ENCODE peak calls at places on chromosomes 4 and X, in seven cellular contexts. One of them, this sample, is unnamed.

GRCh38 chr4:37728064-37728463 is 41.9 kb upstream of the RELL1 start:
- DNase-seq in HCT116: no peak
- DNase-seq in aorta: no peak
- DNase-seq in right cardiac atrium: no peak
- DNase-seq in naive thymus-derived CD4-positive, alpha-beta T cell: no peak
- DNase-seq in A549: no peak
- DNase-seq in breast epithelium: peak
- DNase-seq in this sample: no peak

GRCh38 chrX:132809581-132809980 is 148.8 kb downstream of the HS6ST2 start:
- DNase-seq in HCT116: no peak
- DNase-seq in aorta: no peak
- DNase-seq in right cardiac atrium: no peak
- DNase-seq in naive thymus-derived CD4-positive, alpha-beta T cell: no peak
- DNase-seq in A549: no peak
- DNase-seq in breast epithelium: no peak
- DNase-seq in this sample: no peak

GRCh38 chrX:27599928-27600327 is 9.8 kb downstream of the DCAF8L2 start:
- DNase-seq in HCT116: no peak
- DNase-seq in aorta: no peak
- DNase-seq in right cardiac atrium: no peak
- DNase-seq in naive thymus-derived CD4-positive, alpha-beta T cell: no peak
- DNase-seq in A549: peak
- DNase-seq in breast epithelium: no peak
- DNase-seq in this sample: no peak

GRCh38 chrX:12223650-12224049 is 85.4 kb downstream of the FRMPD4 start:
- DNase-seq in HCT116: no peak
- DNase-seq in aorta: no peak
- DNase-seq in right cardiac atrium: no peak
- DNase-seq in naive thymus-derived CD4-positive, alpha-beta T cell: no peak
- DNase-seq in A549: no peak
- DNase-seq in breast epithelium: no peak
- DNase-seq in this sample: no peak

GRCh38 chrX:18548996-18549395 is 122.9 kb downstream of the RS1 start:
- DNase-seq in HCT116: no peak
- DNase-seq in aorta: no peak
- DNase-seq in right cardiac atrium: no peak
- DNase-seq in naive thymus-derived CD4-positive, alpha-beta T cell: no peak
- DNase-seq in A549: no peak
- DNase-seq in breast epithelium: no peak
- DNase-seq in this sample: no peak

GRCh38 chr4:134174271-134174670 is 27.3 kb downstream of the PABPC4L start:
- DNase-seq in HCT116: no peak
- DNase-seq in aorta: no peak
- DNase-seq in right cardiac atrium: no peak
- DNase-seq in naive thymus-derived CD4-positive, alpha-beta T cell: no peak
- DNase-seq in A549: no peak
- DNase-seq in breast epithelium: no peak
- DNase-seq in this sample: no peak

GRCh38 chrX:49176421-49177326 is 5.0 kb downstream of the PLP2 start:
- DNase-seq in HCT116: no peak
- DNase-seq in aorta: no peak
- DNase-seq in right cardiac atrium: peak
- DNase-seq in naive thymus-derived CD4-positive, alpha-beta T cell: no peak
- DNase-seq in A549: no peak
- DNase-seq in breast epithelium: no peak
- DNase-seq in this sample: no peak

GRCh38 chr4:145945431-145946155 is 7.0 kb upstream of the ZNF827 start:
- DNase-seq in HCT116: no peak
- DNase-seq in aorta: no peak
- DNase-seq in right cardiac atrium: no peak
- DNase-seq in naive thymus-derived CD4-positive, alpha-beta T cell: no peak
- DNase-seq in A549: no peak
- DNase-seq in breast epithelium: no peak
- DNase-seq in this sample: no peak

GRCh38 chr4:37827030-37827705 is 682 bp downstream of the PGM2 start:
- DNase-seq in HCT116: no peak
- DNase-seq in aorta: no peak
- DNase-seq in right cardiac atrium: peak
- DNase-seq in naive thymus-derived CD4-positive, alpha-beta T cell: peak
- DNase-seq in A549: peak
- DNase-seq in breast epithelium: no peak
- DNase-seq in this sample: no peak

GRCh38 chr4:151952711-151953254 is 192.0 kb upstream of the GATB start:
- DNase-seq in HCT116: no peak
- DNase-seq in aorta: no peak
- DNase-seq in right cardiac atrium: no peak
- DNase-seq in naive thymus-derived CD4-positive, alpha-beta T cell: no peak
- DNase-seq in A549: no peak
- DNase-seq in breast epithelium: no peak
- DNase-seq in this sample: no peak

GRCh38 chr4:4558881-4559280 is 17.0 kb upstream of the STX18 start:
- DNase-seq in HCT116: no peak
- DNase-seq in aorta: no peak
- DNase-seq in right cardiac atrium: no peak
- DNase-seq in naive thymus-derived CD4-positive, alpha-beta T cell: no peak
- DNase-seq in A549: no peak
- DNase-seq in breast epithelium: no peak
- DNase-seq in this sample: no peak

GRCh38 chr4:4560136-4560535 is 18.3 kb upstream of the STX18 start:
- DNase-seq in HCT116: no peak
- DNase-seq in aorta: no peak
- DNase-seq in right cardiac atrium: no peak
- DNase-seq in naive thymus-derived CD4-positive, alpha-beta T cell: no peak
- DNase-seq in A549: no peak
- DNase-seq in breast epithelium: no peak
- DNase-seq in this sample: no peak

GRCh38 chr4:4559596-4559995 is 17.7 kb upstream of the STX18 start:
- DNase-seq in HCT116: no peak
- DNase-seq in aorta: no peak
- DNase-seq in right cardiac atrium: no peak
- DNase-seq in naive thymus-derived CD4-positive, alpha-beta T cell: no peak
- DNase-seq in A549: no peak
- DNase-seq in breast epithelium: no peak
- DNase-seq in this sample: no peak

GRCh38 chr4:4569036-4569435 is 27.2 kb upstream of the STX18 start:
- DNase-seq in HCT116: no peak
- DNase-seq in aorta: no peak
- DNase-seq in right cardiac atrium: no peak
- DNase-seq in naive thymus-derived CD4-positive, alpha-beta T cell: no peak
- DNase-seq in A549: no peak
- DNase-seq in breast epithelium: no peak
- DNase-seq in this sample: no peak

GRCh38 chr4:4564522-4564921 is 22.7 kb upstream of the STX18 start:
- DNase-seq in HCT116: no peak
- DNase-seq in aorta: no peak
- DNase-seq in right cardiac atrium: no peak
- DNase-seq in naive thymus-derived CD4-positive, alpha-beta T cell: no peak
- DNase-seq in A549: no peak
- DNase-seq in breast epithelium: no peak
- DNase-seq in this sample: no peak
- H3K27ac ChIP-seq in HCT116: no peak
- H3K27ac ChIP-seq in aorta: no peak
- H3K27ac ChIP-seq in right cardiac atrium: no peak
- H3K27ac ChIP-seq in naive thymus-derived CD4-positive, alpha-beta T cell: no peak
- H3K27ac ChIP-seq in A549: no peak
- H3K27ac ChIP-seq in breast epithelium: no peak
- H3K27ac ChIP-seq in this sample: no peak

GRCh38 chr4:132346016-132346415 is 803.1 kb upstream of the PCDH10 start:
- DNase-seq in HCT116: no peak
- DNase-seq in aorta: no peak
- DNase-seq in right cardiac atrium: no peak
- DNase-seq in naive thymus-derived CD4-positive, alpha-beta T cell: no peak
- DNase-seq in A549: no peak
- DNase-seq in breast epithelium: no peak
- DNase-seq in this sample: no peak

GRCh38 chr4:132344924-132345828 is 803.9 kb upstream of the PCDH10 start:
- DNase-seq in HCT116: no peak
- DNase-seq in aorta: peak
- DNase-seq in right cardiac atrium: no peak
- DNase-seq in naive thymus-derived CD4-positive, alpha-beta T cell: no peak
- DNase-seq in A549: no peak
- DNase-seq in breast epithelium: no peak
- DNase-seq in this sample: no peak
- H3K27ac ChIP-seq in HCT116: no peak
- H3K27ac ChIP-seq in aorta: no peak
- H3K27ac ChIP-seq in right cardiac atrium: no peak
- H3K27ac ChIP-seq in naive thymus-derived CD4-positive, alpha-beta T cell: no peak
- H3K27ac ChIP-seq in A549: no peak
- H3K27ac ChIP-seq in breast epithelium: no peak
- H3K27ac ChIP-seq in this sample: no peak

DNA sequence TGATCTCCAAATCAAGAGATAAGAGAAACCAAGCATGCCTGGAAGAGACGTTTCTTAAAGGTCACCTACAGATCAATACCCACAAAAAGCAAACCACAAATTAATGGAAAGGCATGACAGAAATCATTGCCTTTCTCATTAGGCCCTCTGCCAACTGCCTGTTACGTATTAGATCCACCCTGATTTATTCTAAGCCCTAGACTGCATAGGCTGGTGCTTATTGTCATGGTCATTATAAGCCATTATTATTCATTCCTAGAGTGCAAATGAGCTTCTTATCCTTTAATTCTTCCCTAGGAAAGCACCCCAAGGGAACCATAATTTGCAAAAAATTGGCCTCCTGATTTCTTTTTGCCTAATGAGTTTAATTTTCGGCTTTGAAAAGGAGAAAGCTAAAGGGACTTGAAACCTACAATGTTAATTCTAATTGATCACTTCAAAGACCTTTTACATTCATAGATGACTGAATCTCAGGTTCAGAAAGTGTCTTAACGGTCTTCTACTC is 184.2 kb upstream of the GPRIN3 start:
- DNase-seq in HCT116: no peak
- DNase-seq in aorta: no peak
- DNase-seq in right cardiac atrium: no peak
- DNase-seq in naive thymus-derived CD4-positive, alpha-beta T cell: no peak
- DNase-seq in A549: no peak
- DNase-seq in breast epithelium: no peak
- DNase-seq in this sample: no peak
- H3K27ac ChIP-seq in HCT116: no peak
- H3K27ac ChIP-seq in aorta: no peak
- H3K27ac ChIP-seq in right cardiac atrium: no peak
- H3K27ac ChIP-seq in naive thymus-derived CD4-positive, alpha-beta T cell: no peak
- H3K27ac ChIP-seq in A549: no peak
- H3K27ac ChIP-seq in breast epithelium: no peak
- H3K27ac ChIP-seq in this sample: peak

DNA sequence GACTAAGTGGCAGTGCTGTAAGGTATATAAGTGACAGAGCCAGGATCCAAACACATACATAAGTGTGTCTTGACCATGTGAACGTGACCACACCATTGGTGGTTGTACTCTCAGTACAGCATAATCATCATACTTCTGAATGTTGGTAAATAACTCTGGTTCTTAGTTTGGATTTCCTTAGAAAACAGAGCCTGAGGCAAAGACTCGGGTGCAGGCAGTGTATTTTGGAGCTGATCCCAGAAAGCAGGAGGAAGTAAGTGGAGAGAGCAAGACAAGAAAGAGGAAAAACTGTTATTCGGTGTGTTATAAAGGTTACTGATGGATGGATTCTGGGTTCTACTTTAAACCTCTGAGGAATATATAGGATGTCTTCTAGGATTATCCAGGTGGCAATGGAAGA is 127.9 kb downstream of the SLC39A8 start:
- DNase-seq in HCT116: no peak
- DNase-seq in aorta: no peak
- DNase-seq in right cardiac atrium: no peak
- DNase-seq in naive thymus-derived CD4-positive, alpha-beta T cell: no peak
- DNase-seq in A549: no peak
- DNase-seq in breast epithelium: no peak
- DNase-seq in this sample: no peak
- H3K27ac ChIP-seq in HCT116: no peak
- H3K27ac ChIP-seq in aorta: no peak
- H3K27ac ChIP-seq in right cardiac atrium: no peak
- H3K27ac ChIP-seq in naive thymus-derived CD4-positive, alpha-beta T cell: no peak
- H3K27ac ChIP-seq in A549: peak
- H3K27ac ChIP-seq in breast epithelium: no peak
- H3K27ac ChIP-seq in this sample: no peak

DNA sequence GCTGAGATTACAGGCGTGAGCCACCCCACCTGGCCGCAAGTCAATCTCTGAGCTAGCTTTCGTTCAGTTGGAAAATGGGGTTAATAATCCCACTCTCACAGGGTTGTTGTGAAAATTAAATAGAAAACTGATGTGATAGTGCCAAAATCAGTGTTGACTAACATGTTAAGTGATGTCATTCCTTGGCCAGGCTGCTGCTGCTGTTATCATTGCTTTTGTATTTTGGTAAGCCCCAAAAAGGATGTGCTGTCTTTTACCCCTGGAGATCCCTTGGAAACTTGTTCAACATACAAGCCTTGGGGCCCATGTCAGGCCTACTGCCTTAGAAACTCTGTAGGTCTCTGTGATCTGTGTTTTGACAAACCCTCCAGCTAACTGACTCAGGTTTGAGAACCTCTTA is 106.3 kb downstream of the AFF1 start:
- DNase-seq in HCT116: no peak
- DNase-seq in aorta: no peak
- DNase-seq in right cardiac atrium: no peak
- DNase-seq in naive thymus-derived CD4-positive, alpha-beta T cell: no peak
- DNase-seq in A549: no peak
- DNase-seq in breast epithelium: no peak
- DNase-seq in this sample: no peak
- H3K27ac ChIP-seq in HCT116: no peak
- H3K27ac ChIP-seq in aorta: peak
- H3K27ac ChIP-seq in right cardiac atrium: peak
- H3K27ac ChIP-seq in naive thymus-derived CD4-positive, alpha-beta T cell: no peak
- H3K27ac ChIP-seq in A549: no peak
- H3K27ac ChIP-seq in breast epithelium: peak
- H3K27ac ChIP-seq in this sample: no peak

DNA sequence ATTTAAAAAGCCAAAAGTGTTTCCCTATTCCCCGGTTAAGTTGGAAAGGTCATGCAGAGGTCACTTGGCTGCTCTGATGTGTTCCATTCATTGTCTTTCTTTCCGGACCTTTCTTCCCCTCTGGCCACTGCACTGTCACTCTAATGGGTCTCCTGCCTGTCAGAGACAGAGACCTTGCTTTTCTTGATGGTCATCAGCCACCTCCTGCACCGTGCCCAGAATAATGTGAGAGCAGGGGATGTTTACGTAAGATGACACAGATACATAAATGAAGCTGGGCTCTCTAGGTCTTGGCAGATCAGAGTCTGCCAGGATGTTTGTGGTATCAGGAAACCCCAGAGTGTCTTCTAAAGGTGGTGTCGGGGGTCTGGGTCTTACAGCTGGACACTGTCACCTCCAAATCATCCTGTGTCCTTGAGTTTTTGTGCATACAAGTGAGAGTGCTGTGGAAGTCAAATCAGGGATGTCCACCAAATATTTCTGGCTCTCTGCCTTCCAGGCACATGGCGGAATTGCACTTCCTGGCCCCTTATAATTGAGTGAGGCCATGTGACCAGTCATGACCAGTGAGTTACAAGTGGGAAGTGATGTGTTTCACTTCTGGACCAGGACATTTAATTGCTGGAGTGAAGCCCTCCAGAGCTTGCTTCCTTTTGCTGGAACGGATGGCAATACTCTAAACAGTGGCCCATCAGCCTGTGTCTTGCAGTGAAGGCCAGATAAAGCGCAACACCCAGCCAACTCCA is 130.6 kb upstream of the ATP6AP2 start:
- DNase-seq in HCT116: no peak
- DNase-seq in aorta: no peak
- DNase-seq in right cardiac atrium: no peak
- DNase-seq in naive thymus-derived CD4-positive, alpha-beta T cell: no peak
- DNase-seq in A549: no peak
- DNase-seq in breast epithelium: no peak
- DNase-seq in this sample: no peak
- H3K27ac ChIP-seq in HCT116: no peak
- H3K27ac ChIP-seq in aorta: no peak
- H3K27ac ChIP-seq in right cardiac atrium: no peak
- H3K27ac ChIP-seq in naive thymus-derived CD4-positive, alpha-beta T cell: no peak
- H3K27ac ChIP-seq in A549: no peak
- H3K27ac ChIP-seq in breast epithelium: peak
- H3K27ac ChIP-seq in this sample: no peak